ENCODE peak calls at places on chromosomes 6 and 20, in eight cellular contexts. S, V, Q, Z, K, W, I and G are unnamed samples.

GRCh38 chr20:8292793-8293192 is 160.7 kb downstream of the PLCB1 start:
- DNase-seq in Z (no peak), K (no peak), S (no peak), V (no peak), I (no peak), W (no peak), Q (no peak), G (no peak)

GRCh38 chr20:60254901-60255411 is 296.7 kb downstream of the CDH26 start:
- DNase-seq in W (no peak), Q (no peak), Z (peak; percentile 70), V (no peak), S (no peak), K (no peak), I (peak; percentile 12), G (no peak)

GRCh38 chr6:105991561-105992314 is 94.4 kb upstream of the PRDM1 start:
- DNase-seq in S (peak; percentile 5), I (no peak), V (peak; percentile 52), K (no peak), Z (peak; percentile 29), W (peak; percentile 33), Q (peak; percentile 55), G (peak; percentile 57)

GRCh38 chr6:156379392-156379910 is 397.7 kb upstream of the ARID1B start:
- DNase-seq in Q (no peak), K (no peak), V (no peak), I (no peak), S (no peak), Z (no peak), W (no peak), G (no peak)

GRCh38 chr6:117956386-117956785 is 49.3 kb downstream of the SLC35F1 start:
- DNase-seq in K (no peak), V (no peak), Z (no peak), Q (no peak), S (no peak), W (no peak), I (no peak), G (no peak)

GRCh38 chr6:155125916-155126315 is 130.8 kb downstream of the TIAM2 start:
- DNase-seq in W (no peak), S (no peak), I (no peak), V (no peak), K (no peak), Z (no peak), Q (no peak), G (no peak)

GRCh38 chr6:166010136-166010535 is 157.5 kb downstream of the TBXT start:
- DNase-seq in K (no peak), Z (no peak), Q (no peak), I (no peak), V (no peak), W (no peak), S (no peak), G (no peak)

GRCh38 chr6:163579111-163579879 is 164.8 kb downstream of the QKI start:
- DNase-seq in K (no peak), V (no peak), Q (no peak), S (no peak), W (peak; percentile 25), I (no peak), Z (no peak), G (no peak)

GRCh38 chr6:105398859-105399258 is 4.0 kb downstream of the PREP start:
- DNase-seq in K (no peak), I (no peak), S (no peak), V (no peak), Z (no peak), W (no peak), Q (peak; percentile 26), G (no peak)

GRCh38 chr20:1912056-1912455 is 16.8 kb downstream of the SIRPA start:
- DNase-seq in K (no peak), I (no peak), W (no peak), Q (no peak), V (no peak), S (no peak), Z (no peak), G (no peak)

GRCh38 chr6:47438481-47439347 is 38.9 kb upstream of the CD2AP start:
- DNase-seq in I (peak; percentile 38), V (no peak), K (no peak), S (no peak), Q (no peak), Z (no peak), W (no peak), G (peak; percentile 65)

DNA sequence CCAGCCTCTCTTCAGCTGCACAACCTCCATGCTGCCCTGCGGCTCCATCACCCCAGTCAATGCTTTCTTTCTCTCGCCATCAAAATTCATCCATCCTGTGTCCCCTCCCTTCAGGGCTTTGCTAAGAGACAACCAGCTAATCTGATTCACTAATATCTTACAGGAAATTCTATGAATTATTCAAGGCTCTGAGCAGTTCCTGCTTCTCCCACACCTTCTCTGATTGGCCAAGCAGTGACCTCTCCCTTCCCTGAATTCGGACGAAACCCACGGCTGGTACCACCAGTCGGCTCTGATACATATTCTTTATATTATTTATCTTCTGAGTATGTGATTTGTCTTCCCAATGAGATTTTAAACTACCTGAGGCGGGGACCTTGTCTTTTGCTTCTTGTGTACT is 13.9 kb downstream of the ITPR3 start:
- DNase-seq in I (no peak), V (no peak), K (no peak), W (no peak), Q (no peak), S (no peak), Z (no peak), G (no peak)
- H3K36me3 ChIP-seq in I (no peaks in the 10 kb centered on the region), V (no peaks in the 10 kb centered on the region), K (no peaks in the 10 kb centered on the region), W (no peaks in the 10 kb centered on the region), Q (no peaks in the 10 kb centered on the region), S (no peaks in the 10 kb centered on the region), Z (no peaks in the 10 kb centered on the region), G (no peaks in the 10 kb centered on the region)

GRCh38 chr6:40036186-40036585 is 101.9 kb upstream of the MOCS1 start:
- DNase-seq in V (no peak), Z (no peak), S (no peak), Q (no peak), I (no peak), W (no peak), K (no peak), G (no peak)

GRCh38 chr6:40039042-40039441 is 104.8 kb upstream of the MOCS1 start:
- DNase-seq in Z (no peak), V (no peak), W (no peak), K (no peak), I (no peak), S (no peak), Q (no peak), G (no peak)

GRCh38 chr6:40042232-40042631 is 108.0 kb upstream of the MOCS1 start:
- DNase-seq in K (no peak), V (no peak), W (no peak), I (no peak), Z (no peak), Q (no peak), S (no peak), G (no peak)

GRCh38 chr6:40038626-40039025 is 104.4 kb upstream of the MOCS1 start:
- DNase-seq in Q (no peak), I (no peak), W (no peak), V (no peak), K (no peak), S (no peak), Z (no peak), G (no peak)

GRCh38 chr6:40037271-40037670 is 103.0 kb upstream of the MOCS1 start:
- DNase-seq in I (no peak), W (no peak), Q (no peak), V (no peak), S (no peak), K (no peak), Z (no peak), G (no peak)
- H3K27ac ChIP-seq in I (no peak overlapping the region), W (no peak overlapping the region), Q (no peak overlapping the region), V (no peak overlapping the region), S (no peak overlapping the region), K (no peak overlapping the region), Z (no peak overlapping the region), G (no peak overlapping the region)

GRCh38 chr6:135087803-135088202 is 33.2 kb upstream of the HBS1L start:
- DNase-seq in K (no peak), S (no peak), Z (no peak), V (no peak), W (no peak), I (no peak), Q (no peak), G (no peak)

GRCh38 chr6:135086414-135086764 is 31.8 kb upstream of the HBS1L start:
- DNase-seq in S (no peak), K (no peak), I (no peak), W (no peak), Q (no peak), Z (no peak), V (no peak), G (no peak)

GRCh38 chr6:135088232-135088760 is 33.7 kb upstream of the HBS1L start:
- DNase-seq in K (no peak), V (no peak), Z (no peak), I (no peak), Q (no peak), S (no peak), W (no peak), G (no peak)

GRCh38 chr6:135085700-135086413 is 31.2 kb upstream of the HBS1L start:
- DNase-seq in S (no peak), Q (no peak), Z (no peak), K (no peak), V (no peak), W (no peak), I (no peak), G (no peak)

DNA sequence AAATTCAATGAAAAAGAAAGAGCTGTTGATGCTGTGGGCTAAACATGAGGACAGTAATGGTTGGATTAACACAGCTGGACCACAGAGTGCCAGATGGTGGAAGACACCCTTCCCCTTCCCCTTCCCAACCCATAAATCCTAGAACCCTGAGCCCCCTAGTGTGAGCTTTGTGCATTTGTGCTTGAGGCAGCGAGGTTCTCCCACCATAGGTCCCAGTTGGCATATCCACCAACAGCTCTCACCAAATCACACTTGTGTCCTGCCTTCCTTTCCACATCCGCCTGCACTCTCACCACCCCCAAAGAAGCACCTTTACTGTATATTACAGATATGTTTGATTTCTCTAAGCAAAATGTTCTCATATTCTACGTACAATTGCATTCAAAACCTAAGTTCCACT is 32.8 kb upstream of the HBS1L start:
- DNase-seq in K (no peak), V (no peak), Z (no peak), W (no peak), I (no peak), S (peak; percentile 27), Q (no peak), G (no peak)
- TF ChIP-seq EP300 in K (no peak), V (no peak), Z (no peak), W (no peak), I (no peak), S (no peak), Q (no peak), G (no peak)

GRCh38 chr6:73484438-73484837 is 22.9 kb downstream of the MTO1 start:
- DNase-seq in K (no peak), Z (no peak), I (no peak), S (no peak), V (no peak), Q (no peak), W (no peak), G (no peak)

GRCh38 chr6:73487473-73487872 is 25.9 kb downstream of the MTO1 start:
- DNase-seq in K (no peak), W (no peak), Q (no peak), V (no peak), I (no peak), S (no peak), Z (no peak), G (no peak)

GRCh38 chr6:73477407-73477806 is 15.9 kb downstream of the MTO1 start:
- DNase-seq in Q (no peak), Z (no peak), W (no peak), S (no peak), V (no peak), I (no peak), K (no peak), G (no peak)

GRCh38 chr6:73476722-73477121 is 15.2 kb downstream of the MTO1 start:
- DNase-seq in Z (no peak), W (no peak), Q (no peak), V (no peak), K (no peak), I (no peak), S (no peak), G (no peak)

GRCh38 chr6:73481969-73482368 is 20.4 kb downstream of the MTO1 start:
- DNase-seq in W (no peak), I (no peak), K (no peak), Z (no peak), Q (no peak), S (no peak), V (no peak), G (no peak)
- H3K36me3 ChIP-seq in W (no peaks in the 10 kb centered on the region), I (peaks cover 38% of the 10 kb centered on the region), K (peaks cover 98% of the 10 kb centered on the region), Z (peaks cover 37% of the 10 kb centered on the region), Q (peaks cover 40% of the 10 kb centered on the region), S (peaks cover 22% of the 10 kb centered on the region), V (peaks cover 100% of the 10 kb centered on the region), G (peaks cover 66% of the 10 kb centered on the region)